ENCODE peak calls at places on chromosomes 6 and 20, in five cellular contexts. C is DMS 273 treated with DMSO at 0.1 percent for 48 hours, Y is cerebellar cortex, Z is T1000, X is LoVo. T is an unnamed sample.

GRCh38 chr6:4582506-4582905 is 193.7 kb upstream of the CDYL start:
- DNase-seq in Z (no peak), Y (no peak), X (no peak), C (no peak), T (no peak)

GRCh38 chr6:157688960-157689599 is 134.0 kb upstream of the SNX9 start:
- DNase-seq in C (no peak), X (peak), Z (no peak), Y (no peak), T (no peak)

GRCh38 chr6:13263669-13264068 is 64.7 kb downstream of the TBC1D7 start:
- DNase-seq in Z (no peak), Y (no peak), C (no peak), X (no peak), T (no peak)

GRCh38 chr6:75349262-75349984 is 64.8 kb upstream of the TMEM30A start:
- DNase-seq in Y (no peak), X (no peak), Z (no peak), C (no peak), T (no peak)

GRCh38 chr6:77040566-77041195 is 422.6 kb downstream of the HTR1B start:
- DNase-seq in C (no peak), X (no peak), Z (no peak), Y (no peak), T (no peak)

GRCh38 chr6:105798057-105798456 is 288.1 kb upstream of the PRDM1 start:
- DNase-seq in Y (no peak), Z (peak), C (no peak), X (no peak), T (no peak)

GRCh38 chr6:30207619-30208295 is 5.4 kb downstream of the TRIM26 start:
- DNase-seq in X (no peak), Y (no peak), C (no peak), Z (no peak), T (no peak)

GRCh38 chr6:129575378-129576118 is 134.4 kb downstream of the ARHGAP18 start:
- DNase-seq in C (peak), Z (no peak), X (peak), Y (peak), T (peak)

GRCh38 chr6:42661540-42662153 is 60.8 kb downstream of the PRPH2 start:
- DNase-seq in X (peak), Z (peak), Y (peak), C (peak), T (peak)

GRCh38 chr6:16979677-16980076 is 122.2 kb upstream of the STMND1 start:
- DNase-seq in Y (no peak), C (no peak), Z (no peak), X (no peak), T (no peak)

GRCh38 chr6:5307058-5307457 is 45.7 kb downstream of the FARS2 start:
- DNase-seq in X (no peak), Y (no peak), Z (no peak), C (no peak), T (no peak)

GRCh38 chr6:146876271-146877151 is 277.7 kb downstream of the ADGB start:
- DNase-seq in X (no peak), Y (no peak), Z (no peak), C (no peak), T (no peak)

GRCh38 chr20:17017232-17017631 is 209.6 kb upstream of the PCSK2 start:
- DNase-seq in C (no peak), Y (no peak), Z (no peak), X (no peak), T (no peak)

GRCh38 chr20:61520076-61520639 is 268.1 kb downstream of the CDH4 start:
- DNase-seq in Y (no peak), Z (no peak), X (no peak), C (no peak), T (no peak)

GRCh38 chr6:21053612-21054011 is 519.4 kb downstream of the CDKAL1 start:
- DNase-seq in Y (no peak), Z (no peak), X (no peak), C (no peak), T (no peak)

GRCh38 chr6:3230275-3231212 is 3.1 kb upstream of the TUBB2B start:
- DNase-seq in Z (no peak), X (no peak), Y (peak), C (no peak), T (peak)

GRCh38 chr6:45129051-45129450 is 199.1 kb upstream of the RUNX2 start:
- DNase-seq in C (no peak), Z (no peak), Y (no peak), X (no peak), T (no peak)

GRCh38 chr20:38165089-38165965 is at the start of gene TGM2:
- DNase-seq in X (peak), C (no peak), Z (peak), Y (peak), T (no peak)

GRCh38 chr6:91097316-91097878 is 510.5 kb upstream of the MAP3K7 start:
- DNase-seq in Y (no peak), C (no peak), X (no peak), Z (no peak), T (no peak)

GRCh38 chr20:35000922-35001595 is 45.4 kb downstream of the MYH7B start:
- DNase-seq in X (no peak), Y (no peak), C (no peak), Z (no peak), T (no peak)

GRCh38 chr6:107192739-107193296 is 77.5 kb upstream of the BEND3 start:
- DNase-seq in Z (no peak), C (no peak), X (no peak), Y (no peak), T (no peak)

GRCh38 chr6:134117409-134117808 is 65.0 kb upstream of the SLC2A12 start:
- DNase-seq in X (no peak), Y (no peak), Z (no peak), C (no peak), T (no peak)

GRCh38 chr6:167153523-167153959 is 4.2 kb downstream of the GPR31 start:
- DNase-seq in Y (no peak), X (no peak), C (no peak), Z (no peak), T (no peak)

GRCh38 chr6:100761841-100762240 is 119.3 kb downstream of the ASCC3 start:
- DNase-seq in Z (no peak), C (no peak), Y (no peak), X (no peak), T (no peak)

GRCh38 chr6:35581633-35582032 is 68.9 kb upstream of the TULP1 start:
- DNase-seq in Y (no peak), C (no peak), X (no peak), Z (no peak), T (no peak)

GRCh38 chr6:157442296-157442695 is 61.3 kb downstream of the ZDHHC14 start:
- DNase-seq in Y (no peak), X (no peak), Z (peak), C (no peak), T (no peak)

GRCh38 chr6:25971187-25971811 is 8.7 kb downstream of the TRIM38 start:
- DNase-seq in X (peak), Y (no peak), C (no peak), Z (no peak), T (no peak)

GRCh38 chr6:35687658-35688604 is 784 bp downstream of the FKBP5 start:
- DNase-seq in C (peak), Z (no peak), Y (peak), X (peak), T (no peak)

GRCh38 chr6:36110863-36111262 is 19.4 kb upstream of the MAPK13 start:
- DNase-seq in Z (no peak), X (no peak), Y (no peak), C (no peak), T (no peak)

GRCh38 chr6:28817808-28818145 is 106.0 kb downstream of the TRIM27 start:
- DNase-seq in X (no peak), C (no peak), Z (no peak), Y (no peak), T (no peak)

GRCh38 chr6:139568157-139568955 is 193.9 kb upstream of the CITED2 start:
- DNase-seq in Z (no peak), Y (no peak), X (no peak), C (no peak), T (no peak)

GRCh38 chr6:21914121-21914973 is 320.8 kb downstream of the SOX4 start:
- DNase-seq in X (peak), Y (no peak), C (no peak), Z (no peak), T (no peak)

GRCh38 chr6:124926435-124926834 is 35.8 kb upstream of the RNF217 start:
- DNase-seq in Z (no peak), Y (no peak), C (no peak), X (no peak), T (no peak)